ENCODE peak calls at places on chromosomes 13 and 19, in four cellular contexts. X, V, S and O are unnamed samples.
A peak's percentile ranks its signal among the peaks of the same experiment; 100 is the strongest.

GRCh38 chr19:51064534-51065220 is at the start of gene KLK13:
- DNase-seq in V (peak; percentile 25), X (peak; percentile 73), S (no peak), O (peak; percentile 59)

GRCh38 chr13:112346899-112347229 is 29.3 kb upstream of the SPACA7 start:
- DNase-seq in V (no peak), S (no peak), X (peak; percentile 21), O (no peak)

GRCh38 chr13:109333893-109334651 is 452.3 kb downstream of the IRS2 start:
- DNase-seq in V (no peak), X (no peak), S (no peak), O (no peak)

GRCh38 chr13:94968040-94968756 is 255.9 kb upstream of the SOX21 start:
- DNase-seq in X (no peak), S (no peak), V (no peak), O (peak; percentile 34)

GRCh38 chr19:5308471-5309437 is 31.9 kb downstream of the PTPRS start:
- DNase-seq in V (peak; percentile 91), S (peak; percentile 62), X (peak; percentile 78), O (no peak)

GRCh38 chr13:32264407-32264806 is 50.8 kb downstream of the ZAR1L start:
- DNase-seq in S (peak; percentile 27), X (no peak), V (peak; percentile 79), O (no peak)

GRCh38 chr19:13054605-13055212 is 47.9 kb downstream of the LYL1 start:
- DNase-seq in V (no peak), X (no peak), S (no peak), O (no peak)

GRCh38 chr13:111139874-111140561 is 24.9 kb downstream of the ARHGEF7 start:
- DNase-seq in V (no peak), X (no peak), S (peak; percentile 21), O (no peak)

GRCh38 chr19:7119582-7119981 is 50.1 kb downstream of the ZNF557 start:
- DNase-seq in S (no peak), V (no peak), X (no peak), O (no peak)
- TF ChIP-seq CTCF in S (no peak), V (no peak), X (no peak), O (no peak)

GRCh38 chr19:18278521-18279265 is 2.7 kb downstream of the JUND start:
- DNase-seq in V (no peak), S (peak; percentile 55), X (no peak), O (no peak)
- TF ChIP-seq CTCF in V (peak; percentile 26), S (no peak), X (peak; percentile 16), O (peak; percentile 38)

DNA sequence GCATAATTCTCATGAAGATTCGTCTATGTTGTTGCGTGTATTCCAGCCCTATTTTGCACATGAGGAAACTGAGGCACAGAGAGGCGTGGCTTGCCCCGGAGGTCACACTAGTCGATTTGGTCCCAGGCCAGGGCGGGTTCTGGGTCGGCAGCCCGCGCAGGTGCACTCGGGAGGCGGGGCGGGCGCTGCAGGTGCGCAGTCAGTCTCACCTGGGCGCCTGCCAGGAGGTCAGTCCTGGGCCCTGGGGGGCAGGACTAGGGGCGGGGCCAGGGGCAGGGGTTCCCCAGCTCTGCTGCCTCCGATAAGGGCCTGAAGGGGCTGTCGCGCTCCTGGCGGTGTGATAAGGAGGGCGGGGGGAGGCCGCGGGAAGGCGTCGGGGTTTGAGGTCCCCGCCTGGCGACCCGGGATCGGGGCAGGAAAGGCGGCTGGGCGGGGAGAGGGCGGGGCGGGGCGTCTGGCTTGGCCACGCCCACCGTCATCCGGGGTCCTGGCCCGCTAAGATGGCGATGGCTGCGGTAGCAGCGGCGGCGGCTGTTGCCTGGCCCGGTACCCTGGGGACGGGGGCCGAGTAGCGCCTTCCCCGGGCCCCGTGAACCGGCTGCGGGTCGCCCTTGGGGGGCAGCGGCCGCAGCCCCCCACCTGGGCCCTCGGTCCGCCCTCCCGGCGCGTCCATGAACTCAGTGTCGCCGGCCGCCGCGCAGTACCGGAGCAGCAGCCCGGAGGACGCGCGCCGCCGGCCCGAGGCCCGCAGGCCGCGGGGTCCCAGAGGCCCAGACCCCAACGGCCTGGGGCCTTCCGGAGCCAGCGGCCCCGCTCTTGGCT is at the start of gene ATG4D:
- DNase-seq in S (peak; percentile 94), X (peak; percentile 96), V (peak; percentile 51), O (peak; percentile 99)
- TF ChIP-seq CTCF in S (no peak), X (no peak), V (no peak), O (no peak)

GRCh38 chr19:45638930-45639729 is at the start of gene EML2:
- DNase-seq in S (peak; percentile 80), X (peak; percentile 82), V (no peak), O (peak; percentile 78)
- TF ChIP-seq CTCF in S (no peak), X (peak; percentile 34), V (peak; percentile 26), O (no peak)

DNA sequence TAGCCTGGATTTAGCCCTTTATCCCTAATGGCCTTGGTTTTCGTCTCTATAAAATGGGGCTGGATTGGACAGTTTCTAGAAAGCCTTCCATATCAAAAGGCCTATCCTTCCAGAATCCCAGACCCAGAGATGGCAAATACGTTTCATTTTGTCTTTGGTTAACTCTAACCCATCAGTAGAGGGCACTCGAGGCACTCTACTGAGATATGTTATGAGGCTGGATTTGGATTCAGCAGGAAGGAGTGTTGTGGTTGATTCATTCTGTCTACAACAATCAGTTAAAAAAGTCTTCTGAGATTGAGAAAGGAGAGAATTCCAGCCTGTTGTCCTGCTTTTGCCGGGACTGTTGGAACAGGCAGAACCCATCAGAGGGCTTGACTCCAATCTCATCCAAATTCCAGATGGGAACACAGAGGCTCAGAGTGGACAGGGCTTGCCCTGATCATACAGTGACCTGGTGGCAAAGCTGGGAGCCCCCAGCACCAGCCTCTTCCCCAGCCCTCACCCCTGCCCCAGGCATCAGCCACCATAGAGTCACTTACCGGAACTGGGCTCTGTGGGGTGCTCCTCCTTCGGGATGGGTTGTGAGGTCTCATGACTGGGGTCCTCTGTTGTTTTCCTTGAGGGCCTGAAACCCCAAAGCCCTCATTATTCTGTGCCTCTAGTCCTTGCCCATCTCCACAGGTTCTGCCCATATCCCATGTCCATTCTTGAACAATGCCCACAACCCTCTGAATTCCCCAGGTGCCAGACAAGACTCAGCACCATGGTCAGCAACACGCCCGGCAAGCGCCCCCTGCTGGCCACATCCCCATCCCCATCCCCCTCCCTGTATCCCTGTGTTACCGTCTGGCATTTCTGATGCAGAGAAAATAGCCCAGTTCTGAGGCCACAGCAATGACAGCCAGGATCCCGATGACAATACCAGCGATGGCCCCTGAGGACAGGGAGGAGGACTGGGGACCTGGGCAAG is 12.3 kb upstream of the ZNF180 start:
- DNase-seq in V (peak; percentile 50), X (no peak), S (peak; percentile 14), O (peak; percentile 42)
- TF ChIP-seq CTCF in V (peak; percentile 55), X (peak; percentile 25), S (no peak), O (no peak)

GRCh38 chr13:90702050-90702449 is 645.4 kb upstream of the MIR17HG start:
- DNase-seq in V (no peak), S (no peak), X (no peak), O (no peak)

GRCh38 chr13:90696254-90696653 is 651.2 kb upstream of the MIR17HG start:
- DNase-seq in S (no peak), V (peak; percentile 90), X (no peak), O (no peak)

GRCh38 chr13:90701264-90701663 is 646.2 kb upstream of the MIR17HG start:
- DNase-seq in V (no peak), X (no peak), S (no peak), O (no peak)

GRCh38 chr13:90696656-90697055 is 650.8 kb upstream of the MIR17HG start:
- DNase-seq in S (no peak), V (peak; percentile 30), X (no peak), O (no peak)

GRCh38 chr13:90700340-90700739 is 647.1 kb upstream of the MIR17HG start:
- DNase-seq in X (no peak), S (no peak), V (no peak), O (no peak)
- TF ChIP-seq CTCF in X (no peak), S (no peak), V (no peak), O (no peak)

DNA sequence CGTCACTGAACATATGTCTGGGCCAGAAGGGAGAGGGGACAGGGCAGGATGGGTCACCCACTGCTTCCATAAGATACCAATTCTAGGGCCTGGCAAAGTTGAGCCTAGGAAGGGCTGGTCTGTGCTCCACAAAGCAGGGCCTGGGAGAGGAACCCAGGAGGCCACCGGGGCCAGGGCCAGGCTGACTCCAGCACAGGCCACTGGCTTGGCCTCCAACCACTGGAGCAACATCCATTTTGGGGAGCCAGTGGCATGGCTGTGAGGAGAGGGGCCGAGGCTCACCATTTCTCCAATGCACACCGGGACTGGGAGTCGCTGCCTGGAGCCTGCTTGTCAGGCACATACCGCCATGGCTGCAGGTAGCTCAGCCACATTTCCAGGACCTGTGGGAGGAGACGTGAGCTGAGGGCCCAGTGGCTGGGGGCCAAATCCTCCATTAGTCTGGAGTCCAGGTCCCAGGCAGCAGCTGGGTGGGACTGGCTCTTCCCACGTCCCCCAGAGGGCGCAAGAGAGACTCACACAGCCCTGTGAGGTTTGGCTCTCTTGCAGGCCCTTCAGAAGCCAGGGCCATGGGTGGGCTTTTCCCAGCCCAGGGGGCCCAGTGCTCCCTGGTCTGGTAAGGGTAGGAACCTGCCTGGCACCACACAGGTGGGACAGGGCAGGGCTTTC is 27.7 kb downstream of the TUBA3C start:
- DNase-seq in S (no peak), X (peak; percentile 57), V (no peak), O (peak; percentile 18)
- TF ChIP-seq CTCF in S (no peak), X (peak; percentile 16), V (no peak), O (no peak)

GRCh38 chr13:71306821-71307220 is 560.2 kb downstream of the DACH1 start:
- DNase-seq in S (no peak), V (no peak), X (no peak), O (no peak)

GRCh38 chr13:71312923-71313322 is 554.1 kb downstream of the DACH1 start:
- DNase-seq in X (no peak), S (no peak), V (no peak), O (no peak)

GRCh38 chr13:71304861-71305260 is 562.1 kb downstream of the DACH1 start:
- DNase-seq in X (no peak), V (no peak), S (no peak), O (no peak)

DNA sequence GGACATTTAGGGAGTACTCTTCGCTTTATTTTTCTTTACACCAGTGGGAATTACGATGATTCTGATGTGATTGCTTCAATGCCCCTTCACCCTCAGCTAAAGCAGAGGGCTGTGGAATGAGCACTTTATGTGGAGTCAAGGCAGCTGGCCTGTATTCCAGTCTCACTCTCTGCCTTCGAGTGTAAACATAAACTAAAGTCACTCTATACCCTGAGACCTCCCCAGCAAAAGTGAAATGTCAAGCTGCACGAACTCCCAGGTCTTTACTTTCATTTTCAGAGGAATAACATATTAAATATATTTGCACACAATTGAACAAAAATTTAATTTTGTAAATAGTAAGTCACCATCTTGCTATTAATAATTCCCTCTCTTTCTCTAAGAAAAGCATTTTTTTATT is 557.1 kb downstream of the DACH1 start:
- DNase-seq in S (no peak), X (no peak), V (no peak), O (no peak)
- TF ChIP-seq CTCF in S (no peak), X (no peak), V (no peak), O (no peak)

DNA sequence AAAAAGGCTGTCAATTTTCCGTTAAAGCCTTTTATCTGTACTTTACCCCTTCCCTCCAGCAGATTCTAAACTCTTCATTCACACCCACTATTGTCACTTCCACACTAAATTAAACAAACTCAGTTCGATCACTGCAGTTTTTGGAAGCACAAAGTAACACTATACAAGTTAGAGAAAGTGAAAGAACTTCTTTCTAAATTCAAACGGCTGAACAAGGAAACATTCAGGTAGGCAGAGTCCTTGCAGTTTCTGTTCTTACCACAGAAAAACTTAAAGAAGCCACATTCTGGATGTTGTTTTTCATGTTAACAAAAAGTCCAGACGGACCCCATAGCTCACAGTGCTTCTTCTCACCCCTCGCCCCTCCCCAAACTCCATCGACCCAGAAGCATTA is 27.5 kb upstream of the UBE2L5 start:
- DNase-seq in X (no peak), V (peak; percentile 19), S (no peak), O (no peak)
- TF ChIP-seq CTCF in X (no peak), V (no peak), S (peak; percentile 44), O (no peak)